ENCODE peak calls at places on chromosome 7, in five cellular contexts. S, K, R, A and W are unnamed samples.

GRCh38 chr7:116273918-116274301 is 63.6 kb downstream of the TES start:
- DNase-seq in S (no peak), K (no peak), R (no peak), A (no peak), W (no peak)

GRCh38 chr7:36969376-36969775 is 245.1 kb upstream of the AOAH start:
- DNase-seq in S (no peak), K (no peak), R (no peak), A (no peak), W (no peak)

GRCh38 chr7:93890464-93891068 is at the start of gene TFPI2:
- DNase-seq in S (peak; percentile 21), K (peak; percentile 27), R (peak; percentile 42), A (peak; percentile 57), W (peak; percentile 39)

GRCh38 chr7:150415161-150416160 is 35.0 kb upstream of the GIMAP8 start:
- DNase-seq in S (no peak), K (no peak), R (no peak), A (no peak), W (no peak)

GRCh38 chr7:83162402-83163256 is at the start of gene PCLO:
- DNase-seq in S (peak; percentile 53), K (peak; percentile 71), R (peak; percentile 89), A (peak; percentile 81), W (peak; percentile 61)

GRCh38 chr7:117616694-117617093 is 136.9 kb downstream of the CFTR start:
- DNase-seq in S (no peak), K (no peak), R (no peak), A (no peak), W (no peak)

GRCh38 chr7:121099572-121099971 is 111.1 kb downstream of the CPED1 start:
- DNase-seq in S (no peak), K (no peak), R (no peak), A (no peak), W (no peak)

GRCh38 chr7:2515424-2516193 is 4.0 kb upstream of the LFNG start:
- DNase-seq in S (no peak), K (no peak), R (no peak), A (no peak), W (no peak)

GRCh38 chr7:218896-219580 is 26.7 kb downstream of the FAM20C start:
- DNase-seq in S (no peak), K (no peak), R (no peak), A (no peak), W (no peak)

GRCh38 chr7:219581-220150 is 27.3 kb downstream of the FAM20C start:
- DNase-seq in S (no peak), K (no peak), R (peak; percentile 68), A (no peak), W (no peak)

GRCh38 chr7:218316-218715 is 25.9 kb downstream of the FAM20C start:
- DNase-seq in S (no peak), K (no peak), R (no peak), A (no peak), W (no peak)

GRCh38 chr7:221996-222715 is 29.8 kb downstream of the FAM20C start:
- DNase-seq in S (no peak), K (no peak), R (no peak), A (no peak), W (no peak)

DNA sequence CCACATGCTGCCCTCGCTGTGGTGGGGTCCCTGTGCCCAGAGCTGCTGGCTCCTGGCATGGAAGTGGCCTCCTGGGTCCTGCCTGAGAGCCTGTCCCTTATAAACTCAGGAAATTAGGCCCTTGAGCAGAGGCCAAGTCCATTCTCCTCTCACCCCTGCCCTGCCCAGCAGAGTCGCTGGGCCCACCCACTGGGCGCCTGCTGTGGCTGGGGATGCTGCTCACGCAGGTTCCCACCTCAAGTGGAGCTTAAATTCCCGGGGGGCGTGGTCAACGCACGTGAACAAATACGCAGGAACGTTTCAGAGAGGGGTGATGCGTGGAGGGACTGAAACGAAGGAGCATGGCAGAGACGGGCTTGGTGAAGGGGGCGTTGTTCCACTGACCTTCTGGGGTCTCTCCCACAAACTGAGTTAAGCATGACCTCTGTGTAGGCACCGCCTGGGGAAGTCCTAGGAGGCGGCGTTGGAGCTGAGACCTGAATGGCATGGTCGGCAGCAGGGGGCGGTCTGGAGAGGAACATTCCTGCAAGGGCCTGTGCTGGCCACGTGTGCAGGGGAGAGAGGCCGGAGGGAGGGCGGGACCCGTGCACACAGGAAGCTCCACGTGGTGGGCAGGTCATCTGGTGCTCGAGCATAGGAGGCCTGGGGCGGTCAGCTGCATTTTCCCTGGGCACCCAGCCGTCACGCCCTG is 27.9 kb downstream of the FAM20C start:
- DNase-seq in S (no peak), K (peak; percentile 18), R (no peak), A (no peak), W (no peak)
- TF ChIP-seq CTCF in S (no peak), K (no peak), R (no peak), A (peak; percentile 28), W (no peak)

GRCh38 chr7:142496545-142496991 is 238.7 kb upstream of the PRSS58 start:
- DNase-seq in S (no peak), K (no peak), R (no peak), A (peak; percentile 59), W (peak; percentile 35)
- TF ChIP-seq CTCF in S (peak; percentile 71), K (peak; percentile 85), R (peak; percentile 68), A (peak; percentile 72), W (peak; percentile 82)

GRCh38 chr7:127478040-127478386 is 85.5 kb upstream of the ZNF800 start:
- DNase-seq in S (no peak), K (no peak), R (no peak), A (no peak), W (no peak)
- TF ChIP-seq CTCF in S (no peak), K (peak; percentile 31), R (no peak), A (no peak), W (no peak)

GRCh38 chr7:20783716-20784310 is 2.9 kb downstream of the SP8 start:
- DNase-seq in S (no peak), K (no peak), R (no peak), A (no peak), W (peak; percentile 62)

GRCh38 chr7:20783131-20783715 is 3.5 kb downstream of the SP8 start:
- DNase-seq in S (no peak), K (no peak), R (no peak), A (no peak), W (no peak)

GRCh38 chr7:20785211-20786048 is 1.3 kb downstream of the SP8 start:
- DNase-seq in S (no peak), K (no peak), R (no peak), A (no peak), W (peak; percentile 55)

GRCh38 chr7:20786049-20786412 is 655 bp downstream of the SP8 start:
- DNase-seq in S (no peak), K (no peak), R (no peak), A (no peak), W (no peak)

GRCh38 chr7:20784311-20785210 is 2.1 kb downstream of the SP8 start:
- DNase-seq in S (no peak), K (no peak), R (no peak), A (no peak), W (peak; percentile 68)
- TF ChIP-seq CTCF in S (no peak), K (peak; percentile 44), R (no peak), A (peak; percentile 6), W (no peak)

DNA sequence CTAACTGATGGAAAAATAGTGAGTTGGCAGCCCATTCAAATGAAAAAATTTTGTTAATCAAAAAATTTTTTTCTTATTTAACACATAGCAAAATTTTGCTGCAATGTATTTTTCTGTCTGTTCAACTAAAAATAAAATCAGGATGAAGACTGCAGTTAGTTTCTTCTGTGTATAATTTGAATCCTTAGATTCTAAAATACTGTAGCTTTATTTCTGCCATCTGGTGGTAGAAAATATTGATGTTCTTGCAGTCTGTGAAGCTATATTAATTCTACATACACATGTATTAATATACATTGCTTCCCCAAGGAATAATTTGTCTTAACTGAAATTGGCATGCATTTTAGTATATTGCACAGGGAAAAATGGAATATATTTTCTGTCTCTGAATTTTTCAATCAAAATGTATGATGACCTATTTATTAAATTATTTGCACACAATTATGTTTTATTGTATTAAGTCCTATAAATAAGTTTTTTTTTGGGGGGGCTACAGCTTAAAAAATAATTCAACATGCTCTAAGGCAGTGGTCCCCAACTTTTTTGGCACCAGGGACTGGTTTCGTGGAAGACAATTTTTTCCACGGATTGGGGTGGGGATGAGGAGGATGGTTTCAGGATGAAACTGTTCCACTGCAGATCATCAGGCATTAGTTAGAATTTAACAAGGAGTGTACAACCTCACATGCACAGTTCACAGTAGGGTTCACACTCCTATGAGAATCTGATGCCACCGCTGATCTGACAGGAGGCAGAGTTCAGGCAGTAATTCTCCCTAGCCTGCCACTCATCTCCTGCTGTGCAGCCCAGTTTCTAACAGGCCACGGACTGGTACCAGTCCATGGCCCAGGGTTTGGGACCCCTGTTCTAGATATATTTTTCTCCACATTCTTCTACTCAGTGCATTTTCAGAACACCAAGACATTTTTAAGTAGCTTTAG is 119.4 kb downstream of the GNAT3 start:
- DNase-seq in S (no peak), K (no peak), R (no peak), A (peak; percentile 66), W (no peak)
- TF ChIP-seq CTCF in S (peak; percentile 74), K (peak; percentile 73), R (peak; percentile 44), A (peak; percentile 47), W (no peak)